ENCODE peak calls at places on chromosomes 16 and 17, in nine cellular contexts. M is NCI-H1694; A is RWPE1; K is HCEC 1CT; V is tibial nerve; P is left kidney; N is activated T-helper 2 cell treated with anti-CD3 and anti-CD28 coated beads, Interferon-gamma antibody, Interleukin-2, Interleukin-4, amounts not matched to agents 10 μg/mL and 5 μg/mL and 100 μg/mL, durations not matched to agents 14 hours and 24 hours and 36 hours; S is NCI-H1105; L is T-helper 17 cell. H is an unnamed sample.

GRCh38 chr16:89999831-90000574 is 19.3 kb downstream of the DBNDD1 start:
- DNase-seq in M (no peak), A (no peak), K (no peak), V (no peak), P (no peak), N (no peak), S (no peak), L (no peak), H (no peak)

GRCh38 chr17:7557825-7558543 is 566 bp upstream of the TNFSF13 start:
- DNase-seq in M (no peak), A (peak; percentile 55), K (peak; percentile 20), V (peak; percentile 74), P (peak; percentile 79), N (no peak), S (peak; percentile 85), L (no peak), H (no peak)

GRCh38 chr16:30949655-30950515 is 1.0 kb downstream of the ORAI3 start:
- DNase-seq in M (no peak), A (peak; percentile 88), K (peak; percentile 92), V (peak; percentile 88), P (peak; percentile 86), N (peak; percentile 59), S (peak; percentile 50), L (no peak), H (no peak)

GRCh38 chr17:39018267-39019134 is 51.3 kb upstream of the FBXO47 start:
- DNase-seq in M (no peak), A (no peak), K (peak; percentile 25), V (no peak), P (peak; percentile 63), N (no peak), S (no peak), L (no peak), H (no peak)

GRCh38 chr16:57377080-57377841 is 5.0 kb downstream of the CX3CL1 start:
- DNase-seq in M (no peak), A (peak; percentile 36), K (no peak), V (no peak), P (peak; percentile 62), N (no peak), S (no peak), L (no peak), H (no peak)

GRCh38 chr17:36148559-36149295 is 27.7 kb downstream of the TBC1D3B start:
- DNase-seq in M (peak; percentile 49), A (peak; percentile 91), K (peak; percentile 50), V (peak; percentile 41), P (peak; percentile 80), N (peak; percentile 42), S (peak; percentile 28), L (peak; percentile 48), H (peak; percentile 50)

GRCh38 chr17:77741109-77741508 is 217.4 kb upstream of the TNRC6C start:
- DNase-seq in M (no peak), A (no peak), K (no peak), V (peak; percentile 0), P (no peak), N (no peak), S (no peak), L (peak; percentile 25), H (no peak)

GRCh38 chr17:5585814-5586558 is 1.7 kb upstream of the NLRP1 start:
- DNase-seq in M (no peak), A (peak; percentile 57), K (no peak), V (no peak), P (peak; percentile 76), N (no peak), S (peak; percentile 75), L (no peak), H (no peak)

GRCh38 chr16:69397821-69398521 is 12.2 kb upstream of the TERF2 start:
- DNase-seq in M (peak; percentile 52), A (peak; percentile 38), K (peak; percentile 84), V (no peak), P (peak; percentile 86), N (no peak), S (no peak), L (no peak), H (peak; percentile 52)

GRCh38 chr17:40516581-40517285 is 15.3 kb upstream of the TNS4 start:
- DNase-seq in M (no peak), A (no peak), K (peak; percentile 39), V (no peak), P (no peak), N (peak; percentile 77), S (no peak), L (peak; percentile 38), H (no peak)

GRCh38 chr16:82152641-82153094 is 17.4 kb downstream of the MPHOSPH6 start:
- DNase-seq in M (no peak), A (no peak), K (no peak), V (no peak), P (no peak), N (no peak), S (no peak), L (no peak), H (no peak)

GRCh38 chr17:61482467-61482866 is 30.2 kb downstream of the TBX4 start:
- DNase-seq in M (no peak), A (no peak), K (no peak), V (no peak), P (no peak), N (no peak), S (no peak), L (no peak), H (no peak)

GRCh38 chr16:10197003-10197402 is 14.8 kb upstream of the GRIN2A start:
- DNase-seq in M (no peak), A (no peak), K (no peak), V (no peak), P (peak; percentile 52), N (no peak), S (no peak), L (no peak), H (no peak)

GRCh38 chr17:41127371-41127770 is 3.4 kb upstream of the KRTAP4-12 start:
- DNase-seq in M (no peak), A (no peak), K (no peak), V (no peak), P (no peak), N (no peak), S (no peak), L (no peak), H (no peak)

GRCh38 chr17:31627960-31628359 is 231.1 kb downstream of the COPRS start:
- DNase-seq in M (no peak), A (no peak), K (peak; percentile 98), V (no peak), P (no peak), N (no peak), S (no peak), L (no peak), H (no peak)

GRCh38 chr17:42159796-42160551 is 5.2 kb upstream of the RAB5C start:
- DNase-seq in M (no peak), A (no peak), K (no peak), V (no peak), P (no peak), N (no peak), S (no peak), L (no peak), H (no peak)

GRCh38 chr17:64017381-64017980 is 3.0 kb downstream of the ICAM2 start:
- DNase-seq in M (no peak), A (no peak), K (no peak), V (no peak), P (no peak), N (no peak), S (no peak), L (no peak), H (no peak)

GRCh38 chr17:28740406-28741357 is 3.1 kb upstream of the TRAF4 start:
- DNase-seq in M (no peak), A (no peak), K (no peak), V (no peak), P (no peak), N (no peak), S (no peak), L (no peak), H (no peak)

GRCh38 chr17:32341141-32341856 is 674 bp downstream of the C17orf75 start:
- DNase-seq in M (peak; percentile 14), A (no peak), K (no peak), V (no peak), P (peak; percentile 64), N (peak; percentile 55), S (peak; percentile 8), L (peak; percentile 32), H (no peak)

GRCh38 chr17:28693866-28694265 is 17.8 kb downstream of the PROCA1 start:
- DNase-seq in M (no peak), A (no peak), K (no peak), V (no peak), P (no peak), N (no peak), S (no peak), L (no peak), H (no peak)

GRCh38 chr17:27333410-27333980 is 39.6 kb downstream of the WSB1 start:
- DNase-seq in M (no peak), A (no peak), K (no peak), V (no peak), P (peak; percentile 37), N (no peak), S (no peak), L (no peak), H (no peak)

GRCh38 chr17:31448467-31449077 is 57.1 kb downstream of the RAB11FIP4 start:
- DNase-seq in M (no peak), A (no peak), K (no peak), V (no peak), P (peak; percentile 47), N (no peak), S (no peak), L (no peak), H (no peak)

GRCh38 chr16:89453662-89454321 is 36.6 kb downstream of the ANKRD11 start:
- DNase-seq in M (no peak), A (no peak), K (no peak), V (no peak), P (no peak), N (no peak), S (no peak), L (no peak), H (no peak)

GRCh38 chr16:10028644-10029043 is 153.6 kb downstream of the GRIN2A start:
- DNase-seq in M (no peak), A (no peak), K (no peak), V (no peak), P (no peak), N (no peak), S (no peak), L (no peak), H (no peak)

GRCh38 chr16:369275-369865 is 968 bp downstream of the MRPL28 start:
- DNase-seq in M (no peak), A (no peak), K (no peak), V (no peak), P (no peak), N (no peak), S (no peak), L (no peak), H (no peak)

GRCh38 chr17:57350266-57350665 is 93.9 kb downstream of the MSI2 start:
- DNase-seq in M (no peak), A (no peak), K (no peak), V (no peak), P (no peak), N (no peak), S (no peak), L (no peak), H (no peak)

GRCh38 chr17:71821512-71821911 is 299.3 kb upstream of the SOX9 start:
- DNase-seq in M (no peak), A (no peak), K (no peak), V (no peak), P (peak; percentile 66), N (no peak), S (no peak), L (no peak), H (no peak)

GRCh38 chr16:3216263-3216640 is 18.7 kb downstream of the ZNF200 start:
- DNase-seq in M (no peak), A (no peak), K (no peak), V (no peak), P (no peak), N (no peak), S (no peak), L (no peak), H (no peak)

GRCh38 chr16:7405166-7405565 is 72.5 kb downstream of the RBFOX1 start:
- DNase-seq in M (peak; percentile 69), A (no peak), K (no peak), V (no peak), P (peak; percentile 91), N (no peak), S (peak; percentile 10), L (no peak), H (peak; percentile 36)

GRCh38 chr17:35341465-35341992 is 31.9 kb downstream of the SLFN11 start:
- DNase-seq in M (no peak), A (no peak), K (no peak), V (no peak), P (no peak), N (peak; percentile 52), S (no peak), L (no peak), H (no peak)

GRCh38 chr17:40864661-40865380 is 2.2 kb downstream of the KRT12 start:
- DNase-seq in M (no peak), A (no peak), K (no peak), V (no peak), P (no peak), N (no peak), S (no peak), L (no peak), H (no peak)

H was measured in NT2/D1.